ENCODE peak calls at places on chromosomes 6 and 20, in eight cellular contexts. A is uterus; M is ovary; B is SJSA1; V is pancreas; J is CD8-positive, alpha-beta memory T cell; T is MM.1S; R is heart left ventricle. W is an unnamed sample.

GRCh38 chr6:41767112-41767946 is 12.4 kb downstream of the FRS3 start:
- DNase-seq in A (peak; percentile 43), M (no peak), B (peak; percentile 32), V (peak; percentile 54), J (no peak), T (no peak), R (no peak), W (no peak)

GRCh38 chr6:169938731-169939130 is 187.3 kb downstream of the ERMARD start:
- DNase-seq in A (no peak), M (no peak), B (no peak), V (no peak), J (no peak), T (no peak), R (no peak), W (no peak)

GRCh38 chr6:146097586-146097985 is 68.7 kb downstream of the GRM1 start:
- DNase-seq in A (no peak), M (no peak), B (no peak), V (no peak), J (no peak), T (no peak), R (no peak), W (no peak)

GRCh38 chr20:33730946-33731692 is 677 bp upstream of the ZNF341 start:
- DNase-seq in A (no peak), M (peak; percentile 20), B (no peak), V (no peak), J (no peak), T (no peak), R (no peak), W (no peak)

GRCh38 chr6:144185133-144185836 is 35.0 kb downstream of the STX11 start:
- DNase-seq in A (no peak), M (no peak), B (no peak), V (no peak), J (no peak), T (no peak), R (no peak), W (no peak)

GRCh38 chr6:33330736-33331135 is 13.2 kb upstream of the ZBTB22 start:
- DNase-seq in A (no peak), M (no peak), B (no peak), V (no peak), J (no peak), T (no peak), R (no peak), W (no peak)

GRCh38 chr6:134166529-134167221 is 114.3 kb upstream of the SLC2A12 start:
- DNase-seq in A (no peak), M (no peak), B (no peak), V (no peak), J (no peak), T (no peak), R (no peak), W (no peak)

GRCh38 chr6:28207244-28208179 is 17.6 kb upstream of the ZSCAN9 start:
- DNase-seq in A (no peak), M (no peak), B (peak; percentile 44), V (no peak), J (no peak), T (peak; percentile 36), R (no peak), W (no peak)

GRCh38 chr6:37139223-37139962 is 30.6 kb upstream of the PIM1 start:
- DNase-seq in A (no peak), M (no peak), B (no peak), V (no peak), J (no peak), T (no peak), R (no peak), W (no peak)

GRCh38 chr20:60037120-60037499 is 78.9 kb downstream of the CDH26 start:
- DNase-seq in A (no peak), M (no peak), B (peak; percentile 41), V (no peak), J (no peak), T (no peak), R (no peak), W (no peak)

GRCh38 chr6:29294499-29294914 is 7.0 kb upstream of the OR14J1 start:
- DNase-seq in A (no peak), M (no peak), B (no peak), V (no peak), J (no peak), T (no peak), R (no peak), W (no peak)

GRCh38 chr6:21115111-21115510 is 478.4 kb upstream of the SOX4 start:
- DNase-seq in A (no peak), M (peak; percentile 50), B (no peak), V (no peak), J (no peak), T (no peak), R (no peak), W (no peak)

GRCh38 chr6:78700997-78701396 is 166.4 kb upstream of the IRAK1BP1 start:
- DNase-seq in A (no peak), M (no peak), B (no peak), V (no peak), J (no peak), T (no peak), R (no peak), W (no peak)

GRCh38 chr20:6053776-6054688 is at the start of gene LRRN4:
- DNase-seq in A (no peak), M (no peak), B (no peak), V (no peak), J (no peak), T (no peak), R (no peak), W (no peak)

GRCh38 chr6:142944126-142945066 is 580 bp downstream of the HIVEP2 start:
- DNase-seq in A (peak; percentile 92), M (peak; percentile 96), B (peak; percentile 83), V (peak; percentile 87), J (peak; percentile 93), T (peak; percentile 39), R (peak; percentile 90), W (peak; percentile 67)

GRCh38 chr6:169131356-169131755 is 122.3 kb downstream of the THBS2 start:
- DNase-seq in A (no peak), M (no peak), B (peak; percentile 40), V (no peak), J (no peak), T (no peak), R (no peak), W (no peak)

GRCh38 chr6:38077488-38078015 is 258.0 kb downstream of the ZFAND3 start:
- DNase-seq in A (no peak), M (no peak), B (no peak), V (no peak), J (no peak), T (no peak), R (no peak), W (no peak)

GRCh38 chr20:46899619-46900018 is 5.0 kb downstream of the EYA2 start:
- DNase-seq in A (no peak), M (no peak), B (no peak), V (no peak), J (no peak), T (no peak), R (peak; percentile 69), W (no peak)

GRCh38 chr20:46903256-46903655 is 8.6 kb downstream of the EYA2 start:
- DNase-seq in A (no peak), M (no peak), B (no peak), V (no peak), J (no peak), T (no peak), R (no peak), W (no peak)

GRCh38 chr20:46900826-46901225 is 6.2 kb downstream of the EYA2 start:
- DNase-seq in A (no peak), M (no peak), B (no peak), V (no peak), J (no peak), T (no peak), R (no peak), W (no peak)

GRCh38 chr20:46900068-46900467 is 5.4 kb downstream of the EYA2 start:
- DNase-seq in A (no peak), M (no peak), B (no peak), V (no peak), J (no peak), T (no peak), R (no peak), W (no peak)

GRCh38 chr20:46901638-46902037 is 7.0 kb downstream of the EYA2 start:
- DNase-seq in A (no peak), M (no peak), B (no peak), V (no peak), J (no peak), T (no peak), R (no peak), W (no peak)
- H3K27ac ChIP-seq in A (no peak overlapping the region), M (no peak overlapping the region), B (no peak overlapping the region), V (no peak overlapping the region), J (no peak overlapping the region), T (no peak overlapping the region), R (no peak overlapping the region), W (no peak overlapping the region)

GRCh38 chr6:167647750-167648470 is 178.8 kb upstream of the AFDN start:
- DNase-seq in A (no peak), M (no peak), B (no peak), V (no peak), J (no peak), T (no peak), R (no peak), W (no peak)
- H3K27ac ChIP-seq in A (no peak overlapping the region), M (no peak overlapping the region), B (no peak overlapping the region), V (no peak overlapping the region), J (no peak overlapping the region), T (no peak overlapping the region), R (no peak overlapping the region), W (no peak overlapping the region)

DNA sequence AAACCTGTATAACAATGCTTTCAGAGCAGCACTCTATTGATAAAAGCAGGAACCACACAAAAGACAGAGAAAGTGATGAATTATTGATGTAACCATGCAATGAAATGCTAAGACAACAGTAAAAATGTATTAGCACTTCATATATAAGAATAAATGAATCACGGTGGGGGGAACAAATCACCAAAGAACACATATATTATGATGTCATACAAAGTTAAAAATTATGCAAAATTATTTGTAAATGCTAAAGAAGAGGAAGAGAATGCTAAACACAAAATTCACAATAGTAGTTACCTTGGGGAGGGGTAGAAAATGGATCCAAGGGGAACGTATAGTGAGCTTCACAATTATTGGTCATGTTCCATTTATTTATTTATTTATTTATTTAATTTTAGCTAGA is 133.9 kb downstream of the KIF13A start:
- DNase-seq in A (no peak), M (no peak), B (no peak), V (no peak), J (no peak), T (no peak), R (no peak), W (no peak)
- H3K27ac ChIP-seq in A (no peak overlapping the region), M (no peak overlapping the region), B (no peak overlapping the region), V (no peak overlapping the region), J (no peak overlapping the region), T (no peak overlapping the region), R (no peak overlapping the region), W (no peak overlapping the region)

DNA sequence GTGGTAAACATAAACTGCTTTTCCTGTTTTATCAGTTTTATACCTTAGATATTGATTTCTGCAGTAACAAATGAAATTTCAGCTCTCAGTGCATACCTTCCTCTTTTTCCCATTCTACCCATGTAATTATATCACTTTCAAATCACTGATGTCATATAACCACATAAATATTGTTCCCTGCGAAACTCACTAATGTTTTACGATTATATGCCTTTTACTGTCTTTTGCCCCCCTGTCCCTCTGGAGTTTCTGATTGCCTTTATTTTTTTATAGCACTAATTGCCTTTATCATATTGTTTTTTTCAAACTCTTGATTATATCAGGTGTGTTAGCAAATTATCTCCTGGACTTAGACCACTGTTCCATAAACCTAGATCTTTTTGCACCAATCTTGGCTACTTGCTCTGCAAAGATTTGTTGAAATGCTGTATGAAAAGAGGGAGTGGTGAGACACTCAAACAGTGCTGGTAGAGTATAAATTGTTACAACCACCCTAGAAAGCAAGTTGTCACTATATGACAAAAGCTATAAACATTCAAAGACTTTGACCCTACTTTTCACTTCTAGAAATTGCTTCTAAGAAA is 29.6 kb upstream of the EDN1 start:
- DNase-seq in A (no peak), M (no peak), B (no peak), V (no peak), J (no peak), T (no peak), R (no peak), W (no peak)
- H3K27ac ChIP-seq in A (no peak overlapping the region), M (no peak overlapping the region), B (no peak overlapping the region), V (no peak overlapping the region), J (no peak overlapping the region), T (no peak overlapping the region), R (no peak overlapping the region), W (no peak overlapping the region)